ENCODE peak calls at places on chromosome 6, in seven cellular contexts. D is left cardiac atrium, V is left ventricle myocardium superior, Y is HuH-7, T is GM13977, B is GM12865, Q is SIG-M5. O is an unnamed sample.

GRCh38 chr6:36124881-36125280 is 5.4 kb upstream of the MAPK13 start:
- DNase-seq in D (no peak), V (no peak), Y (no peak), T (no peak), B (no peak), Q (no peak), O (no peak)

GRCh38 chr6:33430334-33430733 is 10.5 kb downstream of the SYNGAP1 start:
- DNase-seq in D (no peak), V (no peak), Y (no peak), T (peak), B (peak), Q (no peak), O (no peak)

GRCh38 chr6:12909828-12910227 is 193.3 kb downstream of the PHACTR1 start:
- DNase-seq in D (no peak), V (peak), Y (no peak), T (no peak), B (no peak), Q (no peak), O (no peak)

GRCh38 chr6:14549871-14550270 is 432.3 kb downstream of the CD83 start:
- DNase-seq in D (no peak), V (no peak), Y (no peak), T (no peak), B (no peak), Q (no peak), O (no peak)

GRCh38 chr6:2575191-2575590 is 175.5 kb downstream of the MYLK4 start:
- DNase-seq in D (no peak), V (no peak), Y (no peak), T (no peak), B (no peak), Q (no peak), O (no peak)

GRCh38 chr6:140809694-140810101 is 1323.0 kb upstream of the GJE1 start:
- DNase-seq in D (no peak), V (no peak), Y (no peak), T (peak), B (peak), Q (no peak), O (peak)

GRCh38 chr6:167699141-167700036 is 127.3 kb upstream of the AFDN start:
- DNase-seq in D (peak), V (peak), Y (no peak), T (no peak), B (peak), Q (peak), O (peak)

GRCh38 chr6:159716247-159717086 is 10.8 kb upstream of the WTAP start:
- DNase-seq in D (no peak), V (no peak), Y (no peak), T (no peak), B (no peak), Q (no peak), O (no peak)

GRCh38 chr6:96301781-96302180 is 219.8 kb upstream of the UFL1 start:
- DNase-seq in D (no peak), V (no peak), Y (no peak), T (no peak), B (no peak), Q (no peak), O (no peak)

GRCh38 chr6:169380493-169380892 is 126.8 kb upstream of the THBS2 start:
- DNase-seq in D (no peak), V (no peak), Y (no peak), T (no peak), B (no peak), Q (no peak), O (no peak)

GRCh38 chr6:85676086-85676729 is 33.5 kb upstream of the SYNCRIP start:
- DNase-seq in D (no peak), V (no peak), Y (no peak), T (no peak), B (no peak), Q (no peak), O (no peak)

GRCh38 chr6:56259682-56260081 is 12.3 kb upstream of the COL21A1 start:
- DNase-seq in D (no peak), V (no peak), Y (no peak), T (no peak), B (no peak), Q (no peak), O (no peak)

GRCh38 chr6:69019832-69020231 is 384.8 kb downstream of the ADGRB3 start:
- DNase-seq in D (no peak), V (no peak), Y (no peak), T (no peak), B (no peak), Q (no peak), O (no peak)

GRCh38 chr6:159726196-159726917 is 949 bp upstream of the WTAP start:
- DNase-seq in D (no peak), V (no peak), Y (peak), T (no peak), B (no peak), Q (no peak), O (no peak)

GRCh38 chr6:122495612-122496011 is 24.0 kb upstream of the SERINC1 start:
- DNase-seq in D (no peak), V (no peak), Y (no peak), T (no peak), B (peak), Q (no peak), O (no peak)

GRCh38 chr6:3260296-3260695 is 1.5 kb downstream of the PSMG4 start:
- DNase-seq in D (no peak), V (peak), Y (no peak), T (no peak), B (peak), Q (no peak), O (no peak)

GRCh38 chr6:30107756-30108155 is 5.1 kb downstream of the TRIM31 start:
- DNase-seq in D (no peak), V (no peak), Y (no peak), T (no peak), B (no peak), Q (no peak), O (no peak)

GRCh38 chr6:56842602-56843475 is 112.1 kb upstream of the BEND6 start:
- DNase-seq in D (peak), V (peak), Y (peak), T (peak), B (peak), Q (no peak), O (no peak)

GRCh38 chr6:157481865-157482249 is 100.9 kb downstream of the ZDHHC14 start:
- DNase-seq in D (no peak), V (no peak), Y (no peak), T (no peak), B (no peak), Q (no peak), O (no peak)

GRCh38 chr6:11762782-11763459 is 15.7 kb downstream of the ADTRP start:
- DNase-seq in D (no peak), V (no peak), Y (no peak), T (no peak), B (no peak), Q (no peak), O (no peak)

GRCh38 chr6:52995913-52996685 is 1.0 kb upstream of the GSTA4 start:
- DNase-seq in D (peak), V (peak), Y (no peak), T (no peak), B (peak), Q (no peak), O (peak)

GRCh38 chr6:28225056-28225834 is at the start of gene ZSCAN9:
- DNase-seq in D (peak), V (peak), Y (peak), T (peak), B (peak), Q (no peak), O (peak)

GRCh38 chr6:3825851-3826581 is 23.2 kb upstream of the FAM50B start:
- DNase-seq in D (peak), V (peak), Y (no peak), T (no peak), B (no peak), Q (no peak), O (no peak)

GRCh38 chr6:126513198-126513597 is 173.3 kb downstream of the CENPW start:
- DNase-seq in D (no peak), V (no peak), Y (no peak), T (no peak), B (no peak), Q (no peak), O (no peak)

GRCh38 chr6:31541059-31541657 is 645 bp downstream of the DDX39B start:
- DNase-seq in D (peak), V (no peak), Y (no peak), T (no peak), B (peak), Q (no peak), O (no peak)

GRCh38 chr6:93323630-93324029 is 95.7 kb downstream of the EPHA7 start:
- DNase-seq in D (no peak), V (no peak), Y (no peak), T (no peak), B (no peak), Q (no peak), O (no peak)

GRCh38 chr6:81450180-81450579 is 302.3 kb downstream of the TENT5A start:
- DNase-seq in D (no peak), V (no peak), Y (no peak), T (no peak), B (peak), Q (no peak), O (no peak)

GRCh38 chr6:118618676-118619377 is 32.6 kb downstream of the CEP85L start:
- DNase-seq in D (peak), V (peak), Y (peak), T (peak), B (peak), Q (no peak), O (no peak)

GRCh38 chr6:39879535-39879934 is 54.7 kb downstream of the MOCS1 start:
- DNase-seq in D (no peak), V (no peak), Y (no peak), T (no peak), B (no peak), Q (no peak), O (no peak)

GRCh38 chr6:169863149-169863525 is 111.7 kb downstream of the ERMARD start:
- DNase-seq in D (no peak), V (no peak), Y (no peak), T (no peak), B (no peak), Q (no peak), O (no peak)

GRCh38 chr6:30075987-30076311 is 380 bp upstream of the RNF39 start:
- DNase-seq in D (no peak), V (no peak), Y (no peak), T (no peak), B (no peak), Q (no peak), O (no peak)

GRCh38 chr6:56291278-56291917 is 44.0 kb upstream of the COL21A1 start:
- DNase-seq in D (no peak), V (no peak), Y (no peak), T (no peak), B (no peak), Q (no peak), O (no peak)

GRCh38 chr6:143301204-143301603 is 149.3 kb downstream of the ADAT2 start:
- DNase-seq in D (no peak), V (no peak), Y (no peak), T (no peak), B (no peak), Q (no peak), O (no peak)

GRCh38 chr6:15956205-15957106 is 172.4 kb upstream of the MYLIP start:
- DNase-seq in D (no peak), V (no peak), Y (no peak), T (no peak), B (no peak), Q (no peak), O (no peak)

GRCh38 chr6:153994811-153995210 is 44.2 kb upstream of the OPRM1 start:
- DNase-seq in D (no peak), V (no peak), Y (no peak), T (no peak), B (no peak), Q (no peak), O (no peak)

O was measured in GM12878.